ENCODE peak calls at places on chromosomes 4 and X, in ten cellular contexts. Q is K562, G is A549, F is stomach, E is Peyer's patch, B is uterus, L is tibial nerve, O is suprapubic skin, U is heart left ventricle, P is transverse colon. Y is an unnamed sample.

GRCh38 chrX:21702725-21703228 is 44.6 kb upstream of the KLHL34 start:
- DNase-seq in Q (no peak), G (no peak), F (no peak), E (no peak), B (no peak), L (no peak), O (no peak), U (no peak), P (no peak), Y (no peak)

GRCh38 chrX:14476169-14476568 is 53.2 kb upstream of the GLRA2 start:
- DNase-seq in Q (no peak), G (no peak), F (no peak), E (no peak), B (no peak), L (peak), O (no peak), U (no peak), P (no peak), Y (no peak)

GRCh38 chrX:23981711-23982110 is 45.3 kb downstream of the KLHL15 start:
- DNase-seq in Q (no peak), G (no peak), F (no peak), E (no peak), B (no peak), L (no peak), O (no peak), U (no peak), P (no peak), Y (no peak)

GRCh38 chr4:38184404-38184803 is 224.2 kb downstream of the PTTG2 start:
- DNase-seq in Q (no peak), G (no peak), F (no peak), E (no peak), B (no peak), L (no peak), O (no peak), U (no peak), P (no peak), Y (no peak)

GRCh38 chrX:153674219-153674851 is 722 bp upstream of the PNCK start:
- DNase-seq in Q (no peak), G (no peak), F (no peak), E (no peak), B (no peak), L (no peak), O (no peak), U (peak), P (no peak), Y (peak)

GRCh38 chr4:87310691-87311335 is 11.9 kb downstream of the HSD17B13 start:
- DNase-seq in Q (no peak), G (no peak), F (no peak), E (no peak), B (peak), L (no peak), O (no peak), U (no peak), P (no peak), Y (no peak)

GRCh38 chr4:113756005-113756410 is 5.5 kb downstream of the CAMK2D start:
- DNase-seq in Q (no peak), G (no peak), F (no peak), E (no peak), B (no peak), L (no peak), O (no peak), U (no peak), P (no peak), Y (no peak)

GRCh38 chr4:158912390-158913175 is 143.8 kb downstream of the FNIP2 start:
- DNase-seq in Q (no peak), G (no peak), F (no peak), E (no peak), B (no peak), L (no peak), O (no peak), U (no peak), P (no peak), Y (no peak)

GRCh38 chr4:8076023-8076422 is 82.6 kb downstream of the ABLIM2 start:
- DNase-seq in Q (no peak), G (no peak), F (no peak), E (no peak), B (no peak), L (no peak), O (no peak), U (no peak), P (no peak), Y (no peak)

GRCh38 chr4:52038109-52038912 is at the start of gene SGCB:
- DNase-seq in Q (peak), G (peak), F (peak), E (peak), B (peak), L (peak), O (peak), U (peak), P (peak), Y (peak)

GRCh38 chr4:73883306-73883705 is 14.1 kb downstream of the CXCL1 start:
- DNase-seq in Q (no peak), G (no peak), F (no peak), E (no peak), B (no peak), L (no peak), O (no peak), U (no peak), P (no peak), Y (no peak)

GRCh38 chr4:81635747-81636146 is 164.0 kb upstream of the RASGEF1B start:
- DNase-seq in Q (no peak), G (no peak), F (peak), E (peak), B (no peak), L (peak), O (no peak), U (peak), P (peak), Y (no peak)

GRCh38 chr4:185317880-185318279 is 77.8 kb downstream of the LRP2BP start:
- DNase-seq in Q (no peak), G (no peak), F (no peak), E (no peak), B (no peak), L (no peak), O (no peak), U (no peak), P (no peak), Y (no peak)

GRCh38 chr4:176469546-176469945 is 149.8 kb downstream of the SPCS3 start:
- DNase-seq in Q (no peak), G (no peak), F (no peak), E (no peak), B (no peak), L (no peak), O (no peak), U (no peak), P (no peak), Y (no peak)

GRCh38 chrX:71017396-71017939 is 50.7 kb downstream of the SNX12 start:
- DNase-seq in Q (no peak), G (no peak), F (no peak), E (no peak), B (no peak), L (no peak), O (no peak), U (no peak), P (no peak), Y (no peak)

GRCh38 chrX:118272237-118272636 is 73.7 kb upstream of the WDR44 start:
- DNase-seq in Q (no peak), G (no peak), F (no peak), E (no peak), B (no peak), L (no peak), O (no peak), U (no peak), P (no peak), Y (no peak)

GRCh38 chr4:8536467-8536866 is 43.7 kb upstream of the GPR78 start:
- DNase-seq in Q (no peak), G (no peak), F (no peak), E (peak), B (no peak), L (no peak), O (no peak), U (no peak), P (no peak), Y (no peak)

GRCh38 chr4:165828928-165829327 is 44.1 kb upstream of the TLL1 start:
- DNase-seq in Q (no peak), G (no peak), F (no peak), E (no peak), B (no peak), L (no peak), O (no peak), U (no peak), P (no peak), Y (no peak)

GRCh38 chr4:71558248-71558647 is 219.4 kb downstream of the SLC4A4 start:
- DNase-seq in Q (no peak), G (no peak), F (no peak), E (no peak), B (no peak), L (no peak), O (no peak), U (no peak), P (no peak), Y (no peak)

GRCh38 chrX:31508338-31508737 is 436.5 kb upstream of the FTHL17 start:
- DNase-seq in Q (no peak), G (no peak), F (no peak), E (no peak), B (no peak), L (no peak), O (no peak), U (no peak), P (peak), Y (no peak)

GRCh38 chr4:139455187-139455586 is 1.3 kb downstream of the RAB33B start:
- DNase-seq in Q (no peak), G (no peak), F (no peak), E (no peak), B (no peak), L (no peak), O (no peak), U (no peak), P (peak), Y (no peak)

GRCh38 chr4:42927946-42928345 is 35.4 kb downstream of the GRXCR1 start:
- DNase-seq in Q (no peak), G (no peak), F (no peak), E (no peak), B (no peak), L (no peak), O (no peak), U (no peak), P (no peak), Y (no peak)

GRCh38 chr4:91525627-91526026 is 778.1 kb upstream of the GRID2 start:
- DNase-seq in Q (no peak), G (no peak), F (no peak), E (no peak), B (no peak), L (no peak), O (no peak), U (no peak), P (peak), Y (no peak)

GRCh38 chr4:183434264-183435045 is 10.0 kb upstream of the CDKN2AIP start:
- DNase-seq in Q (no peak), G (no peak), F (no peak), E (no peak), B (no peak), L (no peak), O (no peak), U (no peak), P (no peak), Y (no peak)

GRCh38 chrX:27815209-27815608 is 7.4 kb downstream of the MAGEB10 start:
- DNase-seq in Q (no peak), G (peak), F (no peak), E (no peak), B (no peak), L (no peak), O (no peak), U (no peak), P (no peak), Y (no peak)

GRCh38 chr4:54902976-54903375 is 222.4 kb downstream of the KDR start:
- DNase-seq in Q (no peak), G (no peak), F (no peak), E (no peak), B (no peak), L (no peak), O (no peak), U (no peak), P (no peak), Y (no peak)

GRCh38 chr4:139740531-139741041 is 75.0 kb downstream of the MGST2 start:
- DNase-seq in Q (no peak), G (peak), F (peak), E (no peak), B (peak), L (peak), O (no peak), U (peak), P (peak), Y (peak)

GRCh38 chr4:114108869-114109268 is 129.4 kb upstream of the ARSJ start:
- DNase-seq in Q (no peak), G (peak), F (no peak), E (no peak), B (no peak), L (no peak), O (no peak), U (no peak), P (no peak), Y (no peak)

GRCh38 chrX:97490656-97491055 is 606.9 kb downstream of the RPA4 start:
- DNase-seq in Q (no peak), G (no peak), F (no peak), E (no peak), B (no peak), L (no peak), O (no peak), U (no peak), P (no peak), Y (no peak)

GRCh38 chr4:75948822-75949444 is 8.1 kb upstream of the NAAA start:
- DNase-seq in Q (no peak), G (no peak), F (no peak), E (no peak), B (no peak), L (no peak), O (no peak), U (no peak), P (no peak), Y (no peak)

GRCh38 chr4:169847171-169847570 is 89.4 kb upstream of the HPF1 start:
- DNase-seq in Q (no peak), G (no peak), F (no peak), E (no peak), B (no peak), L (no peak), O (no peak), U (no peak), P (no peak), Y (no peak)

GRCh38 chr4:22237155-22237751 is 278.6 kb downstream of the ADGRA3 start:
- DNase-seq in Q (no peak), G (peak), F (peak), E (peak), B (peak), L (no peak), O (no peak), U (peak), P (peak), Y (no peak)

GRCh38 chr4:6688879-6689505 is 4.7 kb upstream of the S100P start:
- DNase-seq in Q (peak), G (peak), F (peak), E (peak), B (no peak), L (peak), O (no peak), U (no peak), P (peak), Y (peak)

GRCh38 chrX:68835468-68835867 is 6.6 kb downstream of the EFNB1 start:
- DNase-seq in Q (no peak), G (no peak), F (peak), E (no peak), B (peak), L (no peak), O (peak), U (no peak), P (no peak), Y (no peak)

GRCh38 chr4:95547708-95548471 is 883 bp downstream of the UNC5C start:
- DNase-seq in Q (no peak), G (no peak), F (no peak), E (peak), B (peak), L (no peak), O (peak), U (peak), P (peak), Y (no peak)

GRCh38 chr4:118120120-118120760 is 86.0 kb downstream of the NDST3 start:
- DNase-seq in Q (no peak), G (no peak), F (no peak), E (no peak), B (no peak), L (no peak), O (no peak), U (no peak), P (no peak), Y (no peak)

GRCh38 chrX:154758696-154759095 is 4.0 kb upstream of the DKC1 start:
- DNase-seq in Q (no peak), G (no peak), F (no peak), E (no peak), B (no peak), L (no peak), O (no peak), U (no peak), P (no peak), Y (no peak)

GRCh38 chrX:154761977-154762528 is 611 bp upstream of the DKC1 start:
- DNase-seq in Q (no peak), G (no peak), F (no peak), E (no peak), B (no peak), L (no peak), O (no peak), U (no peak), P (peak), Y (no peak)

DNA sequence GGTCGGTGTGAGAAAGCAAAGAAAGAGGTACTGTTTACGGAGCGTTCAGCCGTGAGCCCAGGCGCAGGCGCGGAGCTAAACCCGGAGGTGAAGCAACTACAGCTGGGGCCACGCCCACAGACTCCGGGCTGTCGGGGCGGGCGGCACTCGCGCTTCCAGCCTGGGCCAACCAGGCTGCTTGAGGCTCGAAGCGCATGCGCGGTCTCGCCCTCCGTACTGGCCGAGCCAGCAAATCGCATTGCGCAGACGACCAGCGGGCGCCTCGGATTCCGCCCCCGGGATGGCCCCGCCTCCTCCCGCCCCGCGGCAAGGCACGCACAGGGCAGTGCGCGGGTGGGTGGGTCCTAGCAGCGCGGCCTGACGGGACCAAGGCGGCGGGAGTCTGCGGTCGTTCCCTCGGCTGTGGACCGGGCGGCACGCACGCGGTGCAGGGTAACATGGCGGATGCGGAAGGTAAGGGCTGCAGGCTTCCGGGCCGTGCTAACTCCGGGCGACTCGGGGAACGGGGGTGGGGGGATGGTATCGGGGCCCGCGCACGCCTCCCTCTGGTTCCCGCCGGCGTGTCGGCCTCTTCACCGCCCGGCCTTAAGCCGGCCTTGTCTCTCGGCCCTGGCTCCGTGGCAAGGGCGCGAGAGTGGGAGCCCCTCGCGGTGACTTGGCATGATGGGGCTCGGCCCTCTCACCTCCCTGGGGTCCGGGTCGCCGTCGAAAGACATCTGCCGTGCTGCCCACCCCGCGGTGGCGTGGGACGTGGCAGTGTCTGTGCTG is at the start of gene DKC1:
- DNase-seq in Q (peak), G (peak), F (peak), E (peak), B (peak), L (peak), O (peak), U (peak), P (peak), Y (peak)
- TF ChIP-seq POLR2A in Q (peak), G (peak), F (no peak), E (peak), B (no peak), L (no peak), O (no peak), U (no peak), P (peak), Y (no peak)

GRCh38 chr4:152957437-152958185 is 21.5 kb downstream of the FHDC1 start:
- DNase-seq in Q (peak), G (peak), F (peak), E (peak), B (peak), L (no peak), O (no peak), U (peak), P (peak), Y (no peak)
- TF ChIP-seq CTCF in Q (no peak), G (no peak), F (no peak), E (peak), B (no peak), L (no peak), O (no peak), U (no peak), P (peak), Y (no peak)

GRCh38 chrX:9880912-9881311 is 86.2 kb upstream of the CLDN34 start:
- DNase-seq in Q (no peak), G (no peak), F (no peak), E (no peak), B (no peak), L (no peak), O (no peak), U (no peak), P (no peak), Y (no peak)
- H3K4me3 ChIP-seq in Q (no peak), G (no peak), F (no peak), E (no peak), B (no peak), L (no peak), O (no peak), U (no peak), P (no peak), Y (no peak)

DNA sequence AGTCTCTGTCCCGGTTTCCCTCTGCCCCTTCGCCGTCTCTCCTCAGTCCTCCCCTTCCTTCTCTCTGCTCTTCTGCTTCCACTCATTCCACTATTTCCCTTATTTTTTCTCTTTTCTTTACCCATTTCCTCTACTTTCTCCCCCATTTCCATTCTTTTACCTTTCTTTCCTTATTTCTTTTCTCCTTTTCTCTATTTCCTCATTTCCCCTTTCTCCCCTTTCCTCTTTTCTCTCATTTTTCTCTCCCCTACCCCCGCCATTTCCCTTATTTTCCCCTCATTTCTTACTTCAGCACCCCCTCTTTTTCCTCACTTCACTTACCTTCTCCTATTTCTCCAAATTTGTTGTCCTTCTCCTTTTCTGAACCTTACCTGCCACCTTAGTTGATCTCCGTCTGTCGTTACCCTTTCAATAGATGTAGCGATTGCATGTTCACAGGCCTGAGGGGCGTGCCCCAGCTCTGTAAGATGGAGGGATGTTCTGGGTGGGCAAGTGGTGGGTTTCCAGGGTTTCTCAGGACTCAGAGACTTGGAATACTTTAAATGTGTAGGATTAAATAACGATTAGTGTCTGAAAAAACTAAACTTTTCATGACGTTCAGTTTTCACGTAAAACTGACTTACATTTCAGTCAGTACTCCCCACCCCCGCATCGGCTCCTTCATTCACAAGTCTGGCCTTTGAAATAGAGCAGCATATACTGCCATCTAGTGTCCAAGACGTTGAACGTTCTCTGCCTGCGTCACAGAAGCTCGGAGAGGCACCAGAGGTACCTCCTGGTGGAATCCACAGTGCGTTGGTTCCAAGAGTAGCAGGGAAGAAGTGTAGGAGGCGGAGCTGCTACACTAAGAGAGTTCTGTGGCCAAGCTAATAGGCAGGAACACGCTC is 641 bp upstream of the NCBP2L start:
- DNase-seq in Q (peak), G (peak), F (peak), E (peak), B (peak), L (peak), O (peak), U (peak), P (peak), Y (peak)
- TF ChIP-seq POLR2A in Q (no peak), G (no peak), F (no peak), E (no peak), B (peak), L (no peak), O (no peak), U (no peak), P (no peak), Y (no peak)

Y was measured in lower leg skin.